ENCODE peak calls at places on chromosomes 2 and 18, in seven cellular contexts. N is IMR-90, P is H9, D is mesendoderm, T is H1, H is trophoblast cell, C is mesenchymal stem cell. B is an unnamed sample.
A peak's percentile ranks its signal among the peaks of the same experiment; 100 is the strongest.

GRCh38 chr2:238973038-238973772 is 125.3 kb downstream of the TWIST2 start:
- DNase-seq in T (no peak), D (no peak), H (no peak), P (no peak), N (peak; percentile 26), C (peak; percentile 12), B (no peak)

GRCh38 chr18:62925031-62925688 is 209.8 kb downstream of the PHLPP1 start:
- DNase-seq in T (no peak), C (no peak), D (no peak), P (no peak), N (peak; percentile 29), H (no peak), B (no peak)

GRCh38 chr2:19675003-19675629 is 226.7 kb downstream of the TTC32 start:
- DNase-seq in N (no peak), C (no peak), H (no peak), D (peak; percentile 14), T (no peak), P (no peak), B (no peak)

GRCh38 chr2:186862869-186863709 is 14.1 kb upstream of the ZSWIM2 start:
- DNase-seq in H (no peak), P (no peak), N (peak; percentile 35), D (peak; percentile 28), C (peak; percentile 51), T (no peak), B (peak; percentile 32)

GRCh38 chr2:236352761-236353593 is 88.8 kb upstream of the ASB18 start:
- DNase-seq in T (no peak), C (peak; percentile 42), D (peak; percentile 20), H (peak; percentile 21), N (peak; percentile 29), P (peak; percentile 23), B (peak; percentile 27)

GRCh38 chr2:132975490-132976105 is 305.6 kb upstream of the LYPD1 start:
- DNase-seq in N (no peak), C (no peak), D (peak; percentile 23), T (no peak), P (no peak), H (no peak), B (no peak)

GRCh38 chr2:55620123-55620779 is 2.8 kb upstream of the PPP4R3B start:
- DNase-seq in N (peak; percentile 14), P (peak; percentile 48), T (no peak), H (no peak), D (peak; percentile 51), C (peak; percentile 24), B (no peak)

GRCh38 chr2:44639399-44639798 is 277.7 kb downstream of the CAMKMT start:
- DNase-seq in T (no peak), D (no peak), N (no peak), C (no peak), H (no peak), P (no peak), B (no peak)

GRCh38 chr2:232954691-232955090 is 58.4 kb downstream of the NGEF start:
- DNase-seq in P (no peak), H (no peak), N (no peak), T (no peak), C (no peak), D (no peak), B (no peak)

GRCh38 chr18:77077836-77078456 is 54.6 kb downstream of the MBP start:
- DNase-seq in H (peak; percentile 41), C (peak; percentile 75), P (no peak), T (no peak), N (peak; percentile 87), D (no peak), B (no peak)

GRCh38 chr2:215140166-215140707 is 1.8 kb upstream of the ABCA12 start:
- DNase-seq in N (no peak), P (no peak), C (no peak), T (no peak), H (no peak), D (no peak), B (no peak)

GRCh38 chr2:224211821-224212220 is 172.7 kb upstream of the SERPINE2 start:
- DNase-seq in D (peak; percentile 66), C (no peak), N (no peak), P (no peak), H (no peak), T (no peak), B (no peak)

GRCh38 chr2:73830871-73831401 is 2.2 kb downstream of the STAMBP start:
- DNase-seq in P (no peak), N (peak; percentile 91), D (no peak), H (no peak), C (no peak), T (no peak), B (no peak)

GRCh38 chr2:141992695-141993094 is 138.1 kb downstream of the LRP1B start:
- DNase-seq in H (no peak), D (no peak), N (no peak), C (no peak), P (no peak), T (no peak), B (no peak)

GRCh38 chr2:232481322-232482140 is 6.1 kb downstream of the ECEL1 start:
- DNase-seq in C (no peak), N (no peak), H (no peak), D (no peak), P (peak; percentile 19), T (no peak), B (no peak)

GRCh38 chr2:120438301-120439066 is 92.5 kb downstream of the INHBB start:
- DNase-seq in T (no peak), D (no peak), H (no peak), P (no peak), C (no peak), N (no peak), B (no peak)

GRCh38 chr2:196924051-196924450 is 2.5 kb downstream of the PGAP1 start:
- DNase-seq in H (no peak), P (no peak), C (no peak), N (no peak), D (no peak), T (no peak), B (no peak)

GRCh38 chr2:196927318-196928225 is 1.1 kb upstream of the PGAP1 start:
- DNase-seq in T (no peak), P (no peak), H (peak; percentile 51), N (peak; percentile 85), C (peak; percentile 92), D (no peak), B (no peak)

GRCh38 chr2:196926562-196927317 is at the start of gene PGAP1:
- DNase-seq in H (peak; percentile 88), N (peak; percentile 88), C (peak; percentile 92), T (peak; percentile 92), D (peak; percentile 98), P (peak; percentile 93), B (peak; percentile 97)

GRCh38 chr2:196925445-196925767 is 1.1 kb downstream of the PGAP1 start:
- DNase-seq in N (no peak), T (no peak), P (no peak), D (no peak), C (no peak), H (no peak), B (no peak)

GRCh38 chr2:196925768-196926561 is 542 bp downstream of the PGAP1 start:
- DNase-seq in C (peak; percentile 58), H (no peak), N (peak; percentile 26), P (peak; percentile 51), T (peak; percentile 64), D (peak; percentile 74), B (peak; percentile 36)
- H4K8ac ChIP-seq in C (no peak overlapping the region), H (peak overlapping the region; percentile 88), N (no peak overlapping the region), P (no peak overlapping the region), T (peak overlapping the region; percentile 88), D (no peak overlapping the region), B (peak overlapping the region; percentile 17)

GRCh38 chr2:15936277-15937104 is 3.9 kb upstream of the MYCN start:
- DNase-seq in D (no peak), H (no peak), T (no peak), N (no peak), C (no peak), P (no peak), B (no peak)

GRCh38 chr2:15935675-15936074 is 4.7 kb upstream of the MYCN start:
- DNase-seq in T (no peak), P (no peak), N (no peak), C (no peak), H (no peak), D (no peak), B (no peak)

GRCh38 chr2:15934291-15934945 is 5.9 kb upstream of the MYCN start:
- DNase-seq in H (no peak), D (no peak), T (no peak), C (no peak), P (no peak), N (no peak), B (no peak)

GRCh38 chr2:15933184-15933845 is 7.0 kb upstream of the MYCN start:
- DNase-seq in P (no peak), C (no peak), T (no peak), D (no peak), N (no peak), H (peak; percentile 66), B (no peak)

DNA sequence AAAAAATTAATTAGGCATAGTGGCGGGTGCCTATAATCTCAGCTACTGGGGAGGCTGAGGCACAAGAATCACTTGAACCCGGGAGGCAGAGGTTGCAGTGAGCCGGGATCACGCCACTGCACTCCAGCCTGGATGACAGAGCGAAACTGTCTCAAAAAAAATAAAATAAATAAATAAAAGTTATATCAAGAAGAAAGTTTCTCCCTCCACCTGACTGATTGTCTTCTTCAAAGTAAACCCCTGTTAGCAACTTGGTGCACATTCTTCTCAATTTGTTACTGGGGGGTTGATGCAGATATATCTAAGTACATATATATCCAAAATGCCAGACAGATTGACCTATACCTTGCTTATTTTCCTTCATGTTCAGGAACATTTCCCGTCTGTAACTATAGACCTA is 5.2 kb upstream of the MYCN start:
- DNase-seq in H (no peak), C (no peak), P (no peak), T (no peak), N (no peak), D (no peak), B (no peak)
- H4K8ac ChIP-seq in H (no peak overlapping the region), C (no peak overlapping the region), P (no peak overlapping the region), T (no peak overlapping the region), N (no peak overlapping the region), D (no peak overlapping the region), B (no peak overlapping the region)

DNA sequence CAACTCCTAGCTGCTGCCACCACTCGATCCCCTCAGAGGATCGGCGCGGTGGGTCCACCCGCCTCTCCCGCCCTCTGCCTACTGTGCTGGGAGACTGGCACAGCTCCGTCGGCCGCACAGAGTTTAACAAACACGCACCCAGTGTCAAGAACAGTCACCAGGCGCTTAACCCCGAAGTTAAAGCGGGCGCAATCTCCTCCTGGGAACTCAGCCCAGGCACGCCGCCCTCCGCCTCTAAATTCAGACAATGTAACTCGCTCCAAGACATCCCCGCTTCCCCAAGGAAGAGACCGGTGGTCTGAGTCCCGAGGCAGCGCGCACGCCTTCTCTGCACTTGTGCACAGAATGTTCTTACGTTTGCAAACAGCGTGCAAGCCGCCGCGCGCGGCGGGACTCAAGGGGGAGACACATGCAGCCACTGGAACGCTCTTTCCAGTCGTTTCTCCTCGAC is 533 bp downstream of the CXCR4 start:
- DNase-seq in P (peak; percentile 47), T (no peak), C (peak; percentile 34), D (peak; percentile 36), H (no peak), N (peak; percentile 26), B (peak; percentile 61)
- H4K8ac ChIP-seq in P (no peak overlapping the region), T (no peak overlapping the region), C (no peak overlapping the region), D (no peak overlapping the region), H (no peak overlapping the region), N (no peak overlapping the region), B (no peak overlapping the region)

DNA sequence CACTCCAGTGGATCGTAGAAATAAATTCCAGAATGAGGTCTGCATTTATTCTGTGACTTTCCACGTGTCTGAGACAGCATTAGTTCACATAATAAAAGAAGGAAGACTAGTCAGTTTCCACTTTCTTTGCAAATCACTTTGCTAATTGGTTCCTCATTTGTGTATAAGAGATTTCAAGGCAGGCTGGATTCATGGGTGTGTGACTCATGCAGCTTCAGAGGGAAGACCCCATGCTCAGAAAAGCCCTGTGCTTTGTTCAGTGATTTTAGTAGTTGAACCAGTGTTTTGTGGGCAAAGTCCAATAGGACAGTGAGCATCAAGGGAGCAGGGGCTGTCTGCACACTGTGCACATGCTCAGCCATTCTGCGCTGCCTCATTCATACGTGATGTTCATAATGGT is 297.8 kb downstream of the DLGAP1 start:
- DNase-seq in P (no peak), H (no peak), C (no peak), T (no peak), N (no peak), D (peak; percentile 8), B (peak; percentile 8)
- H4K8ac ChIP-seq in P (no peak overlapping the region), H (no peak overlapping the region), C (no peak overlapping the region), T (no peak overlapping the region), N (no peak overlapping the region), D (no peak overlapping the region), B (no peak overlapping the region)